ENCODE peak calls at places on chromosomes 4 and X, in six cellular contexts. T is A549, N is HFFc6, J is WERI-Rb-1, U is upper lobe of right lung, I is fibroblast of pulmonary artery. C is an unnamed sample.

GRCh38 chr4:90112715-90113114 is 14.5 kb upstream of the CCSER1 start:
- DNase-seq in N (no peak), I (no peak), J (no peak), U (no peak), T (no peak), C (no peak)

GRCh38 chrX:64642482-64642881 is 247.2 kb upstream of the MTMR8 start:
- DNase-seq in U (no peak), T (no peak), N (no peak), I (no peak), J (peak; percentile 24), C (no peak)

GRCh38 chr4:51853027-51853682 is 10.2 kb downstream of the DCUN1D4 start:
- DNase-seq in J (no peak), U (no peak), T (no peak), I (no peak), N (no peak), C (no peak)

GRCh38 chr4:16413794-16414555 is 187.7 kb upstream of the TAPT1 start:
- DNase-seq in I (no peak), U (no peak), J (no peak), N (no peak), T (no peak), C (no peak)

GRCh38 chr4:186158966-186159365 is 32.4 kb upstream of the CYP4V2 start:
- DNase-seq in U (no peak), I (no peak), J (no peak), T (no peak), N (no peak), C (no peak)

GRCh38 chr4:152106781-152107321 is 346.0 kb upstream of the GATB start:
- DNase-seq in J (no peak), T (no peak), U (no peak), I (no peak), N (peak; percentile 26), C (no peak)

GRCh38 chr4:53489279-53489889 is 101.9 kb downstream of the LNX1 start:
- DNase-seq in N (peak; percentile 55), U (no peak), I (peak; percentile 53), J (no peak), T (no peak), C (no peak)

GRCh38 chrX:10106801-10107200 is 50.0 kb upstream of the CLCN4 start:
- DNase-seq in I (no peak), T (no peak), J (no peak), U (no peak), N (no peak), C (no peak)

GRCh38 chr4:56129431-56129861 is 180.7 kb downstream of the CEP135 start:
- DNase-seq in J (peak; percentile 64), U (peak; percentile 75), I (peak; percentile 58), N (no peak), T (peak; percentile 0), C (no peak)

DNA sequence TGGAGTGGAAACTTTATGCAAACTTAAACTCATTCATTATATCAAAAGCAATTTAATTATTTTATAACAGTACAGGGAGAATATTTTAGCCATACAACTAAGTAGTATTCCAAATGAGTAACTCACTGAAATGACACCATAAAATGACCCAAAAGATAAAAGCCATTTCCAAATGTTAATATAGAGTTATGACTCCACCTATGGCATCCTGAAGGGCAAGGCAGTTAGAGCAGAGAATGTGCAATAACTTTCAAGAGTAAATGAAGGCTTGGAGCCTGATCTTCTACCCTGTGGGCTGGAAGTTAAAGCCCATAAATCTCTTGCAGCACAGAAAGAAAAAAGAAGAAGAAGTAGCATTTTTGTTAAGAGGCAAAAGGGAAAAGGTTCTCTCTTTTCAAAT is 176.2 kb upstream of the SLIT2 start:
- DNase-seq in J (no peak), U (no peak), N (peak; percentile 18), I (peak; percentile 18), T (no peak), C (no peak)
- TF ChIP-seq CTCF in J (no peak), U (no peak), N (peak; percentile 34), I (peak; percentile 8), T (no peak), C (no peak)

GRCh38 chr4:181677203-181677602 is 566.0 kb upstream of the TENM3 start:
- DNase-seq in I (no peak), U (no peak), N (no peak), T (no peak), J (no peak), C (no peak)
- TF ChIP-seq CTCF in I (no peak), U (no peak), N (no peak), T (no peak), J (no peak), C (no peak)

GRCh38 chr4:143338313-143338712 is 1.6 kb downstream of the GAB1 start:
- DNase-seq in J (no peak), N (no peak), I (no peak), U (no peak), T (no peak), C (no peak)

GRCh38 chr4:143335979-143336827 is 473 bp upstream of the GAB1 start:
- DNase-seq in U (peak; percentile 96), N (peak; percentile 82), I (peak; percentile 93), J (peak; percentile 95), T (peak; percentile 38), C (peak; percentile 78)

GRCh38 chr4:143339497-143339896 is 2.8 kb downstream of the GAB1 start:
- DNase-seq in J (no peak), I (no peak), N (no peak), T (no peak), U (no peak), C (no peak)

GRCh38 chr4:143337600-143338287 is 1.1 kb downstream of the GAB1 start:
- DNase-seq in J (no peak), T (no peak), U (peak; percentile 74), N (peak; percentile 18), I (peak; percentile 50), C (no peak)

DNA sequence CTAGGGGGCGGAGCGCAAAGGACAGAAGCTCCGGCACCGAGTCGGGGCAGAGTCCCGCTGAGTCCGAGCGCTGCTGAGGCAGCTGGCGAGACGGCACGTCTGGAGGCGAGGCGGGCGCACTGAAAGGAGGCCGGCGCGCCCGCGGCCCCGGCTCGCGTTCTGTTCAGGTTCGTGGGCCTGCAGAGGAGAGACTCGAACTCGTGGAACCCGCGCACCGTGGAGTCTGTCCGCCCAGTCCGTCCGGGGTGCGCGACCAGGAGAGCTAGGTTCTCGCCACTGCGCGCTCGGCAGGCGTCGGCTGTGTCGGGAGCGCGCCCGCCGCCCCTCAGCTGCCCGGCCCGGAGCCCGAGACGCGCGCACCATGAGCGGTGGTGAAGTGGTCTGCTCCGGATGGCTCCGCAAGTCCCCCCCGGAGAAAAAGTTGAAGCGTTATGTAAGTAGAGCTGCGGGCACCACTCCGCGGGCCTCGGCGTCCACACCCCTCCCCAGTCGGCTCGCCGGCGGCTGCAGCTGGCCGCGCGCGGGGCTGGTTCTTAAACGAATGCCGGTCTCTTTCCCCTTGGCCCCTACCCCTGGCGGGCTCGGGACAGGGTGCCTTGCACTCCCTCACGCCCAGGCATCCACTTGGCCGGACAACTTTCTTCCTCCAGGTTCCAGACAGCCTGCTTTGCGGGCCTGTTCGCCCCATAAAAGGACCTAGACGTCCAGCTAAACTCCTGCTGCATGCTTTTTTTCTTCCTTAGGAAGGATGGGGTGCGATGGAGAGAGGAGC is at the start of gene GAB1:
- DNase-seq in U (peak; percentile 90), T (peak; percentile 13), N (peak; percentile 36), J (peak; percentile 86), I (peak; percentile 82), C (peak; percentile 82)
- TF ChIP-seq CTCF in U (no peak), T (no peak), N (peak; percentile 65), J (peak; percentile 42), I (no peak), C (peak; percentile 15)

DNA sequence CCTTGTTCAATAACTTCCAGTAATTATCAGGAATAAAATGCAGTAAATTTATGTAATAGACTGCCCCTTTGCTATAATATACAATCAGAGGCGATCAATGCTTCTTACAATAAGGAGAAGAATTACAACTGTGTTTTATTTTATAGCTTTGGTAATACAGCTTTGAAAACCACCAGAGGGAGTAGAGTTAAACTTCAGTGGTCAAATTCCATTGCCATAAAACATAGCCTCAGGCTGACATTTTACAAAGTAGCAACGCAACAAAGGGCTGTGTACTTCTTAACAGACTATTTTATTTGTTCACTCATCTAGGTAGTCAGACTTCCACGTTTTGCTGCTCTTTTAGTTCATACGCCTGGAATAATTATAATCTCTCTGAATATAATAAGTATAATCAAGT is 58.5 kb downstream of the TEX13C start:
- DNase-seq in T (no peak), J (no peak), I (no peak), U (no peak), N (no peak), C (no peak)
- TF ChIP-seq CTCF in T (no peak), J (no peak), I (no peak), U (no peak), N (no peak), C (no peak)

DNA sequence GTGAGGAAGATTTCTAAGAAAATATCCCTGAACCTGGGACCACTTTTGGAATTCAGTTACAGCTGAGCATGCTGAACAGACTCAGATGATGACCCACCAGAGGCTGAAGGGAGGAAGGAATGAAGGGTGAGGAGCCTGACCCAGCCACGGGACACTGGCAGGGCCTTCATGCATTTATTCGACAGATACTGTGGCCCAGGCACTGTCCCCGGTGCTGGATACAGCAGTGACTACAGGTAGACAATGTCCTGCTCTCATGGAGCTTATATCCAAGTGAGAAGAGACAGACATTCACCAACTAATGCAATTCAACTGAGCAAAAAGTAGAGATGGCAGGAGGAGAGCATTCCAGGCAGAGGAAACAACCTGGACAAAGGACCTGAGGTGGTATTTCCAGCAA is 2.2 kb upstream of the IQSEC2 start:
- DNase-seq in T (no peak), I (no peak), N (no peak), U (no peak), J (no peak), C (no peak)
- TF ChIP-seq CTCF in T (no peak), I (no peak), N (no peak), U (no peak), J (no peak), C (no peak)

GRCh38 chr4:99886146-99886545 is 8.1 kb downstream of the LAMTOR3 start:
- DNase-seq in J (peak; percentile 53), U (no peak), T (no peak), N (no peak), I (peak; percentile 55), C (no peak)

GRCh38 chr4:99879458-99879857 is 14.8 kb downstream of the LAMTOR3 start:
- DNase-seq in U (no peak), T (no peak), N (no peak), J (no peak), I (peak; percentile 34), C (no peak)

GRCh38 chr4:99885687-99886086 is 8.5 kb downstream of the LAMTOR3 start:
- DNase-seq in T (no peak), N (no peak), J (no peak), U (no peak), I (no peak), C (no peak)

GRCh38 chr4:99887837-99888236 is 6.4 kb downstream of the LAMTOR3 start:
- DNase-seq in I (peak; percentile 37), T (no peak), N (no peak), U (no peak), J (no peak), C (no peak)

GRCh38 chr4:99885063-99885664 is 9.1 kb downstream of the LAMTOR3 start:
- DNase-seq in I (peak; percentile 65), N (peak; percentile 41), J (peak; percentile 23), U (no peak), T (peak; percentile 3), C (peak; percentile 25)
- TF ChIP-seq CTCF in I (peak; percentile 53), N (peak; percentile 80), J (peak; percentile 47), U (peak; percentile 48), T (peak; percentile 54), C (peak; percentile 41)

C was measured in GM13976.